ENCODE peak calls at places on chromosomes 2 and 18, in five cellular contexts. T, G, J, V and Z are unnamed samples.

GRCh38 chr2:68689553-68690537 is 44.8 kb upstream of the ARHGAP25 start:
- DNase-seq in T (no peak), G (peak; percentile 83), J (no peak), V (no peak), Z (no peak)

GRCh38 chr2:182587831-182588230 is 128.2 kb upstream of the DNAJC10 start:
- DNase-seq in T (no peak), G (no peak), J (peak; percentile 91), V (no peak), Z (no peak)

GRCh38 chr2:65354773-65355172 is 77.6 kb downstream of the SPRED2 start:
- DNase-seq in T (no peak), G (no peak), J (no peak), V (no peak), Z (no peak)

GRCh38 chr2:84815146-84815545 is 65.7 kb downstream of the TRABD2A start:
- DNase-seq in T (no peak), G (no peak), J (peak; percentile 67), V (no peak), Z (no peak)

GRCh38 chr2:39913648-39914456 is 134.8 kb upstream of the THUMPD2 start:
- DNase-seq in T (no peak), G (peak; percentile 63), J (peak; percentile 87), V (no peak), Z (no peak)

GRCh38 chr2:63661076-63661475 is 72.3 kb downstream of the MDH1 start:
- DNase-seq in T (no peak), G (no peak), J (peak; percentile 90), V (no peak), Z (no peak)

GRCh38 chr2:2083113-2083757 is 247.8 kb downstream of the MYT1L start:
- DNase-seq in T (no peak), G (no peak), J (no peak), V (no peak), Z (peak; percentile 43)

GRCh38 chr18:79664525-79665125 is 15.0 kb upstream of the CTDP1 start:
- DNase-seq in T (no peak), G (no peak), J (peak; percentile 37), V (no peak), Z (no peak)

GRCh38 chr2:8281950-8282857 is 399.7 kb upstream of the ID2 start:
- DNase-seq in T (peak; percentile 61), G (no peak), J (no peak), V (no peak), Z (no peak)

GRCh38 chr2:72933646-72934151 is 16.4 kb downstream of the EMX1 start:
- DNase-seq in T (peak; percentile 55), G (no peak), J (no peak), V (no peak), Z (peak; percentile 59)

GRCh38 chr2:61763605-61764034 is 90.2 kb downstream of the FAM161A start:
- DNase-seq in T (peak; percentile 86), G (peak; percentile 66), J (peak; percentile 89), V (peak; percentile 78), Z (peak; percentile 89)

GRCh38 chr18:1846640-1847039 is 724.7 kb downstream of the METTL4 start:
- DNase-seq in T (no peak), G (no peak), J (no peak), V (no peak), Z (no peak)

GRCh38 chr18:7117390-7118355 is at the start of gene LAMA1:
- DNase-seq in T (no peak), G (no peak), J (peak; percentile 18), V (no peak), Z (no peak)

GRCh38 chr18:48942554-48943261 is 8.1 kb downstream of the SMAD7 start:
- DNase-seq in T (peak; percentile 38), G (no peak), J (peak; percentile 93), V (peak; percentile 80), Z (no peak)

GRCh38 chr2:135047295-135047694 is at the start of gene MAP3K19:
- DNase-seq in T (no peak), G (no peak), J (no peak), V (no peak), Z (no peak)

GRCh38 chr2:12442627-12442928 is 274.2 kb upstream of the TRIB2 start:
- DNase-seq in T (no peak), G (no peak), J (peak; percentile 75), V (no peak), Z (no peak)

GRCh38 chr18:40048253-40048652 is 1906.8 kb upstream of the PIK3C3 start:
- DNase-seq in T (no peak), G (no peak), J (no peak), V (no peak), Z (no peak)

GRCh38 chr2:46334389-46335345 is 37.5 kb downstream of the EPAS1 start:
- DNase-seq in T (no peak), G (no peak), J (peak; percentile 98), V (no peak), Z (no peak)

GRCh38 chr2:39989888-39990287 is 210.8 kb upstream of the THUMPD2 start:
- DNase-seq in T (no peak), G (no peak), J (no peak), V (no peak), Z (no peak)

GRCh38 chr2:162795312-162795711 is 43.3 kb downstream of the KCNH7 start:
- DNase-seq in T (no peak), G (peak; percentile 21), J (no peak), V (peak; percentile 46), Z (no peak)

GRCh38 chr2:1606421-1607235 is 137.7 kb downstream of the PXDN start:
- DNase-seq in T (no peak), G (no peak), J (no peak), V (no peak), Z (no peak)

GRCh38 chr2:83055338-83056010 is 1403.6 kb downstream of the SUCLG1 start:
- DNase-seq in T (no peak), G (no peak), J (peak; percentile 50), V (no peak), Z (no peak)

GRCh38 chr2:21643180-21643579 is 519.4 kb downstream of the TDRD15 start:
- DNase-seq in T (no peak), G (no peak), J (no peak), V (no peak), Z (no peak)

GRCh38 chr2:98806266-98806697 is 75.3 kb upstream of the MGAT4A start:
- DNase-seq in T (peak; percentile 48), G (no peak), J (no peak), V (peak; percentile 85), Z (no peak)

GRCh38 chr2:33425660-33426059 is 50.8 kb upstream of the RASGRP3 start:
- DNase-seq in T (no peak), G (no peak), J (peak; percentile 86), V (no peak), Z (no peak)

GRCh38 chr2:40458271-40458794 is 6.4 kb upstream of the SLC8A1 start:
- DNase-seq in T (no peak), G (no peak), J (no peak), V (no peak), Z (no peak)

GRCh38 chr18:46333371-46334199 is 229.4 kb downstream of the HAUS1 start:
- DNase-seq in T (no peak), G (no peak), J (no peak), V (peak; percentile 86), Z (peak; percentile 80)

GRCh38 chr18:8947576-8947975 is 154.9 kb upstream of the NDUFV2 start:
- DNase-seq in T (no peak), G (no peak), J (no peak), V (no peak), Z (no peak)

GRCh38 chr2:200929334-200930249 is 33.9 kb downstream of the ORC2 start:
- DNase-seq in T (no peak), G (no peak), J (peak; percentile 10), V (no peak), Z (no peak)

GRCh38 chr2:119491776-119492525 is 32.3 kb downstream of the SCTR start:
- DNase-seq in T (no peak), G (no peak), J (peak; percentile 45), V (no peak), Z (no peak)

GRCh38 chr2:158142568-158143332 is 41.1 kb downstream of the UPP2 start:
- DNase-seq in T (no peak), G (peak; percentile 9), J (no peak), V (no peak), Z (no peak)
- H3K4me3 ChIP-seq in T (no peak overlapping the region), G (no peak overlapping the region), J (no peak overlapping the region), V (no peak overlapping the region), Z (no peak overlapping the region)

DNA sequence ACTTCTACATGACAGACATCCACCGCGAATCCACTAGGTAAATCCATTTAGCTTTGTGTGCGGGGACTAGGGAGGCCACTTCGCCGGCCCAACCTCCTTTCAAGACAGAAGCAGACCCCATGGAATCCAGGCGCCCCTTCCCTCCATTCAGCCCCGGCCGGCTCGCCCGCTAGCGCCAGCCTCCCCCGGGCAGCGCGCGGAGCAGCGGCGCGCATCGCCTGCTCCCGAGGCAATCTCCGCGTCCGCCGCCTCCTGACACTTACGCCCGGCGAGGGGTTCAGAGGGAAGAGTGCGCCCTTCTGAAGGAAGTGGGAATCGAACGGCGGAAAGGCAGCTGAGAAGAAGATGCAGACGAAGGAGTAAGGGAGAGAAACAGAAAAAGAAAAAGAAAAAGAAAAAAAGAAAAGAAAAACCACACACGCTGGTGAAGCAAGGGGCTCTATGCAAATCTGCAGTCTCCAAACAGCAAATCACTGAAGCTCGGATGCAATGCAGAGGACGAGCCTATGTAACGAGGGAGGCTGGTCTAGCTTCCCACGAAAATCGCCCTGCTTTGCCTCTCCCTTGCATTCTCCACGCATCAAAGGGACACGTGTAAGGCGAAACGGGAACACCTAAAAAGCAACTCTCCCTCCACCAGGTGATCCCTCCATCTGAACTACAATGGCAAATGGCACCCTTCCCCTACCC is 684.4 kb downstream of the NRXN1 start:
- DNase-seq in T (no peak), G (no peak), J (no peak), V (no peak), Z (peak; percentile 43)
- H3K4me3 ChIP-seq in T (no peak overlapping the region), G (no peak overlapping the region), J (no peak overlapping the region), V (no peak overlapping the region), Z (no peak overlapping the region)

DNA sequence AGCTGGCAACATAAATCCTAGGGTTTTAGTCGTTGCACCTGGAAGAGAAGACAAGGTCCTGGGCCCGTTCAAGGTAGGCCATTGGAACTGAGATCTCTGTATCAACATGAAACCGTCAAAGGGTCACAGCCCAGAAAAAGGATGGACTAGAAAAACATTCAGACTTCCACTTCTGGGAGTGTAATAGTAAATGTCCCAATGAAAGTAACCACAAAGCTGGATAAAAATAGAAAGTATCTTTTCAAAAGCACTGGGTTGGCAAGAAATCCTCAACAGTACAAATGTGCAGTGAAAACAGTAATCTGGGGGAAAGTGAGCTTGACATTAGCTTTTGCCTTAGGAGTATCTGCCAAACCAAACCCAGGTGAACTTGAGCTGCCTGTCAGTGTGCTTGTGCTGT is 12.9 kb downstream of the CGREF1 start:
- DNase-seq in T (no peak), G (no peak), J (no peak), V (no peak), Z (no peak)
- H3K4me3 ChIP-seq in T (no peak overlapping the region), G (no peak overlapping the region), J (no peak overlapping the region), V (no peak overlapping the region), Z (no peak overlapping the region)

DNA sequence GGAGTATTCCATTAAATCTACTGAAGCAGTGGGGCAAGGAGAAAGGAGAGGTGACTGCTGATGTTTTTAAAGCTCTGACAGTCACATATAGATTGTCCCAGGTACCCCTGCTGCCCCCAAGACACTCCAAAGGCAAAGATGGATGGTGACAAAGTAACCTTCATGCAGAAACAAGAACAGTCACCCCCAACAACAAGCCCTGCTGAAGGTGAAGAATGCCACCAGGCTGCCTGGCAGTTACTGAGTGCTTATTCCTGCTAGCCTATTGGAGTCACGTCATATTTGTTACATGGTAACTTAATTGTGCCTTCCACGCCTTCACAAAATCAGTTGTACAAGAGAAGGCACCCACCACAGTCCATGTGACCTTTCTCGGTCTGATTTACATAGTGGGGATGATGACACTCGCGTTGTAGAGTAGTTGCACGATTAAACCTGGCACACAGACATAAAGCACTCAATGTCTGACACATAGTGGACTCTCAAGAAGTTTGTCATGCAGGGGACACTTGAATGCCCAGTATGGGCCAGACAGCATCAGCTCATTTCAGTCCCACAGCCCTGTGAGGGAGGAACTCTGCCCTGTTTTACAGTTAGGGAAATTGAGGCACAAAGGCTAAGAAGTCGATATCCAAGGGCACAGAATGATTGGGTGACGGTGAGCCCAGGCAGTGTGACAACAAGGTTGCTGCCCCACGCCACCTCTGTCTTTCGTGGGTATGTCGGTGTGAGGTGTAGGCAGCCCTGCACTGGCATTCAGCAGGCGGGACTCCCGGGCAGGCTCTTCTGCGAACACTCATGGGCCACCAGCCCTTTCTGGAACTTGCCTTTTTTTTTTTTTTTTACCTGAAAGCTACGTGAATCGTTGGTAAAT is 62.7 kb downstream of the ZCCHC2 start:
- DNase-seq in T (no peak), G (no peak), J (no peak), V (no peak), Z (no peak)
- H3K4me3 ChIP-seq in T (no peak overlapping the region), G (peak overlapping the region; percentile 30), J (no peak overlapping the region), V (no peak overlapping the region), Z (no peak overlapping the region)